ENCODE peak calls at places on chromosome 10, in five cellular contexts. C is AG09319; I is NCI-H2171; T is GM23338; E is effector CD4-positive, alpha-beta T cell. H is an unnamed sample.

GRCh38 chr10:91598211-91598981 is 34.5 kb downstream of the PPP1R3C start:
- DNase-seq in C (no peak), I (no peak), T (no peak), E (no peak), H (no peak)

GRCh38 chr10:99630439-99630838 is 10.2 kb upstream of the SLC25A28 start:
- DNase-seq in C (peak), I (no peak), T (no peak), E (no peak), H (no peak)

GRCh38 chr10:7986851-7987250 is 67.6 kb upstream of the GATA3 start:
- DNase-seq in C (no peak), I (no peak), T (no peak), E (no peak), H (no peak)

GRCh38 chr10:132515811-132516726 is 21.5 kb upstream of the INPP5A start:
- DNase-seq in C (no peak), I (no peak), T (no peak), E (no peak), H (no peak)

GRCh38 chr10:128016423-128017060 is 109.6 kb downstream of the PTPRE start:
- DNase-seq in C (no peak), I (no peak), T (no peak), E (no peak), H (no peak)

GRCh38 chr10:77801474-77802238 is 124.9 kb downstream of the DLG5 start:
- DNase-seq in C (no peak), I (no peak), T (no peak), E (peak), H (no peak)

GRCh38 chr10:4131407-4132215 is 346.6 kb upstream of the KLF6 start:
- DNase-seq in C (peak), I (no peak), T (no peak), E (peak), H (no peak)

GRCh38 chr10:62637249-62638061 is 167.1 kb upstream of the ADO start:
- DNase-seq in C (no peak), I (no peak), T (no peak), E (peak), H (no peak)

GRCh38 chr10:110326351-110327032 is 21.8 kb upstream of the SMNDC1 start:
- DNase-seq in C (peak), I (no peak), T (no peak), E (no peak), H (no peak)

GRCh38 chr10:90799172-90799571 is 58.7 kb downstream of the HTR7 start:
- DNase-seq in C (no peak), I (no peak), T (no peak), E (no peak), H (no peak)

GRCh38 chr10:78896169-78896931 is 172.4 kb upstream of the ZMIZ1 start:
- DNase-seq in C (no peak), I (no peak), T (no peak), E (no peak), H (peak)

GRCh38 chr10:133565441-133566294 is at the start of gene SYCE1:
- DNase-seq in C (no peak), I (no peak), T (peak), E (no peak), H (no peak)

GRCh38 chr10:101292194-101293006 is 61.6 kb upstream of the BTRC start:
- DNase-seq in C (no peak), I (peak), T (peak), E (no peak), H (no peak)

GRCh38 chr10:3526721-3527120 is 258.3 kb downstream of the KLF6 start:
- DNase-seq in C (peak), I (no peak), T (no peak), E (no peak), H (no peak)

GRCh38 chr10:119542990-119543813 is 683 bp upstream of the RGS10 start:
- DNase-seq in C (no peak), I (peak), T (peak), E (peak), H (no peak)

GRCh38 chr10:48439031-48439430 is 132.6 kb downstream of the MAPK8 start:
- DNase-seq in C (no peak), I (no peak), T (no peak), E (no peak), H (no peak)

GRCh38 chr10:1362589-1363465 is 306.6 kb downstream of the WDR37 start:
- DNase-seq in C (no peak), I (no peak), T (no peak), E (no peak), H (peak)